ENCODE peak calls at places on chromosomes 11 and 22, in ten cellular contexts. K, A, C, F, W, G, I, J, O and M are unnamed samples.

GRCh38 chr11:70547821-70548670 is 149.7 kb downstream of the CTTN start:
- DNase-seq in A (no peak), C (no peak), F (no peak), G (no peak), W (peak), J (no peak), O (no peak), K (no peak), I (no peak), M (no peak)

GRCh38 chr11:31702966-31703365 is 108.2 kb downstream of the PAX6 start:
- DNase-seq in K (peak), J (no peak), A (no peak), I (peak), G (no peak), W (peak), C (no peak), F (no peak), O (no peak), M (no peak)

GRCh38 chr11:73168925-73169579 is 26.9 kb upstream of the FCHSD2 start:
- DNase-seq in J (no peak), I (no peak), O (no peak), G (no peak), A (no peak), K (no peak), W (peak), F (no peak), C (no peak), M (no peak)

GRCh38 chr11:112318661-112319060 is 58.0 kb upstream of the PLET1 start:
- DNase-seq in F (no peak), C (no peak), G (no peak), O (no peak), W (no peak), A (no peak), K (no peak), J (no peak), I (no peak), M (no peak)

GRCh38 chr11:76408171-76408965 is 27.2 kb downstream of the GVQW3 start:
- DNase-seq in O (no peak), J (no peak), I (no peak), C (no peak), K (no peak), F (no peak), A (no peak), W (peak), G (no peak), M (no peak)

GRCh38 chr11:28010001-28010400 is 98.0 kb downstream of the KIF18A start:
- DNase-seq in I (no peak), O (no peak), C (no peak), F (no peak), J (no peak), G (no peak), W (no peak), K (no peak), A (no peak), M (no peak)

GRCh38 chr11:1153951-1154487 is 3.7 kb upstream of the MUC5AC start:
- DNase-seq in W (peak), C (peak), I (peak), F (peak), K (peak), G (peak), A (no peak), J (no peak), O (peak), M (no peak)

GRCh38 chr11:121932646-121933185 is 183.3 kb downstream of the BLID start:
- DNase-seq in G (no peak), F (no peak), W (no peak), K (no peak), I (no peak), C (no peak), O (no peak), J (no peak), A (no peak), M (no peak)

GRCh38 chr11:10982695-10983492 is 125.0 kb upstream of the ZBED5 start:
- DNase-seq in J (no peak), G (no peak), C (no peak), K (peak), W (no peak), I (no peak), F (no peak), A (no peak), O (no peak), M (no peak)

GRCh38 chr11:9884601-9885000 is 220.7 kb downstream of the SWAP70 start:
- DNase-seq in K (no peak), A (no peak), F (no peak), I (no peak), O (no peak), C (no peak), J (no peak), W (no peak), G (no peak), M (no peak)

GRCh38 chr11:111724615-111725129 is 41.5 kb downstream of the PPP2R1B start:
- DNase-seq in F (no peak), J (no peak), I (no peak), W (no peak), K (no peak), A (no peak), G (no peak), C (no peak), O (no peak), M (no peak)

GRCh38 chr11:121688860-121689614 is 236.3 kb upstream of the SORL1-AS1 start:
- DNase-seq in G (no peak), K (no peak), J (no peak), C (no peak), O (no peak), F (no peak), I (no peak), A (no peak), W (no peak), M (no peak)

GRCh38 chr11:14384338-14384737 is 25.4 kb upstream of the RRAS2 start:
- DNase-seq in W (no peak), O (no peak), C (peak), A (no peak), F (no peak), K (no peak), G (no peak), J (no peak), I (no peak), M (no peak)

GRCh38 chr11:68996376-68997123 is 15.8 kb upstream of the MRGPRD start:
- DNase-seq in G (peak), A (no peak), J (no peak), F (no peak), O (no peak), I (no peak), K (no peak), C (no peak), W (no peak), M (no peak)

GRCh38 chr22:22218302-22218701 is 26.3 kb upstream of the VPREB1 start:
- DNase-seq in O (no peak), C (no peak), J (no peak), I (no peak), G (no peak), K (no peak), W (no peak), A (no peak), F (no peak), M (no peak)

GRCh38 chr22:36480941-36481392 is 473 bp downstream of the TXN2 start:
- DNase-seq in J (no peak), O (no peak), W (no peak), G (no peak), K (no peak), F (peak), C (no peak), A (no peak), I (no peak), M (no peak)

GRCh38 chr11:47483408-47483807 is 34.5 kb upstream of the RAPSN start:
- DNase-seq in F (no peak), G (no peak), J (no peak), C (no peak), A (no peak), I (no peak), W (no peak), K (no peak), O (no peak), M (no peak)

GRCh38 chr11:23113887-23114216 is 253.6 kb upstream of the CCDC179 start:
- DNase-seq in O (no peak), J (no peak), I (no peak), G (no peak), F (no peak), W (no peak), A (no peak), C (no peak), K (no peak), M (no peak)

GRCh38 chr11:70510106-70510505 is 111.8 kb downstream of the CTTN start:
- DNase-seq in G (peak), I (no peak), A (no peak), J (no peak), C (no peak), K (no peak), O (no peak), W (no peak), F (no peak), M (no peak)

GRCh38 chr22:41827671-41828070 is 5.2 kb upstream of the SREBF2 start:
- DNase-seq in W (no peak), K (no peak), O (no peak), I (no peak), A (no peak), G (no peak), J (no peak), C (no peak), F (no peak), M (peak)

GRCh38 chr11:77244277-77245014 is 57.0 kb downstream of the GDPD4 start:
- DNase-seq in G (no peak), I (peak), O (no peak), W (peak), A (no peak), C (no peak), K (peak), F (peak), J (no peak), M (no peak)

GRCh38 chr11:120054753-120055045 is 83.2 kb downstream of the TRIM29 start:
- DNase-seq in O (no peak), W (no peak), J (no peak), F (no peak), A (no peak), K (no peak), C (no peak), G (no peak), I (no peak), M (no peak)

GRCh38 chr11:39810358-39810757 is 1649.1 kb downstream of the LRRC4C start:
- DNase-seq in F (no peak), I (no peak), J (no peak), C (no peak), G (no peak), O (no peak), A (no peak), K (no peak), W (no peak), M (no peak)

GRCh38 chr11:2990617-2991476 is 1.3 kb downstream of the NAP1L4 start:
- DNase-seq in W (peak), C (no peak), J (no peak), F (no peak), K (peak), O (no peak), I (no peak), G (no peak), A (peak), M (no peak)

GRCh38 chr22:23402275-23403151 is 177.6 kb downstream of the IGLL1 start:
- DNase-seq in K (peak), F (no peak), I (peak), G (peak), C (no peak), J (peak), W (peak), A (peak), O (peak), M (no peak)

GRCh38 chr11:70760416-70761020 is 362.2 kb downstream of the CTTN start:
- DNase-seq in O (no peak), C (no peak), K (no peak), W (no peak), J (no peak), A (no peak), F (no peak), I (no peak), G (no peak), M (no peak)

GRCh38 chr22:20271114-20271994 is 3.2 kb upstream of the RTN4R start:
- DNase-seq in W (peak), F (no peak), J (no peak), A (no peak), K (no peak), I (no peak), O (peak), C (no peak), G (no peak), M (peak)

GRCh38 chr11:63543711-63544110 is 7.1 kb downstream of the PLAAT4 start:
- DNase-seq in O (no peak), I (no peak), W (no peak), F (no peak), J (no peak), G (no peak), K (no peak), A (no peak), C (no peak), M (no peak)

GRCh38 chr22:24465566-24465965 is 29.6 kb upstream of the UPB1 start:
- DNase-seq in W (no peak), C (peak), J (no peak), F (peak), A (no peak), K (peak), I (peak), G (no peak), O (no peak), M (no peak)

GRCh38 chr22:47098554-47098953 is 336.1 kb downstream of the TBC1D22A start:
- DNase-seq in G (no peak), K (no peak), J (no peak), F (no peak), W (no peak), I (no peak), A (no peak), C (no peak), O (no peak), M (no peak)

GRCh38 chr11:101721270-101721669 is 137.5 kb upstream of the TRPC6 start:
- DNase-seq in O (no peak), G (peak), W (no peak), F (no peak), C (no peak), A (no peak), I (no peak), J (no peak), K (peak), M (no peak)

GRCh38 chr11:112542479-112542878 is 281.8 kb upstream of the PLET1 start:
- DNase-seq in G (no peak), F (no peak), O (no peak), W (no peak), K (no peak), A (no peak), I (no peak), J (no peak), C (no peak), M (no peak)

GRCh38 chr22:22410121-22410520 is 98.4 kb downstream of the ZNF280B start:
- DNase-seq in G (no peak), J (no peak), K (no peak), F (no peak), O (no peak), C (no peak), W (peak), I (no peak), A (no peak), M (peak)

GRCh38 chr11:116649268-116649667 is 123.5 kb downstream of the BUD13 start:
- DNase-seq in W (no peak), J (no peak), C (no peak), A (no peak), G (no peak), F (no peak), I (no peak), K (no peak), O (no peak), M (no peak)

GRCh38 chr11:116427903-116428637 is 344.7 kb downstream of the BUD13 start:
- DNase-seq in W (peak), G (no peak), F (no peak), I (no peak), A (no peak), O (no peak), K (no peak), C (no peak), J (no peak), M (peak)

GRCh38 chr11:121575250-121575962 is 122.6 kb upstream of the SORL1-AS1 start:
- DNase-seq in W (no peak), C (peak), F (no peak), J (no peak), A (no peak), G (no peak), I (peak), K (no peak), O (peak), M (peak)

GRCh38 chr22:19488884-19489843 is 9.4 kb downstream of the CDC45 start:
- DNase-seq in W (peak), O (no peak), C (no peak), G (no peak), J (no peak), K (peak), I (no peak), A (no peak), F (no peak), M (no peak)